ENCODE peak calls at places on chromosomes 5 and 9, in four cellular contexts. One of them, this sample, is unnamed.

GRCh38 chr5:9698125-9698848 is 68.1 kb upstream of the TAS2R1 start:
- DNase-seq in Calu3: no peak
- DNase-seq in mesothelial cell of epicardium: no peak
- DNase-seq in IMR-90: peak
- DNase-seq in this sample: no peak

GRCh38 chr9:88746029-88746743 is 211.2 kb downstream of the NXNL2 start:
- DNase-seq in mesothelial cell of epicardium: no peak
- DNase-seq in IMR-90: peak
- DNase-seq in Calu3: no peak
- DNase-seq in this sample: no peak

GRCh38 chr9:97547098-97547829 is 45.8 kb downstream of the TMOD1 start:
- DNase-seq in mesothelial cell of epicardium: no peak
- DNase-seq in Calu3: no peak
- DNase-seq in IMR-90: no peak
- DNase-seq in this sample: no peak

GRCh38 chr5:91652678-91653077 is 269.6 kb upstream of the ARRDC3 start:
- DNase-seq in IMR-90: no peak
- DNase-seq in Calu3: no peak
- DNase-seq in mesothelial cell of epicardium: no peak
- DNase-seq in this sample: no peak

GRCh38 chr5:38422622-38423021 is 133.8 kb downstream of the LIFR start:
- DNase-seq in IMR-90: no peak
- DNase-seq in Calu3: no peak
- DNase-seq in mesothelial cell of epicardium: no peak
- DNase-seq in this sample: no peak

GRCh38 chr9:121360975-121361374 is 9.1 kb downstream of the STOM start:
- DNase-seq in Calu3: no peak
- DNase-seq in mesothelial cell of epicardium: no peak
- DNase-seq in IMR-90: peak
- DNase-seq in this sample: no peak

GRCh38 chr5:9490494-9491097 is 55.3 kb downstream of the SEMA5A start:
- DNase-seq in mesothelial cell of epicardium: no peak
- DNase-seq in IMR-90: no peak
- DNase-seq in Calu3: no peak
- DNase-seq in this sample: no peak

GRCh38 chr9:1939926-1940368 is 75.2 kb upstream of the SMARCA2 start:
- DNase-seq in mesothelial cell of epicardium: no peak
- DNase-seq in Calu3: peak
- DNase-seq in IMR-90: peak
- DNase-seq in this sample: no peak

GRCh38 chr5:76209297-76209696 is 126.1 kb downstream of the SV2C start:
- DNase-seq in IMR-90: no peak
- DNase-seq in Calu3: no peak
- DNase-seq in mesothelial cell of epicardium: no peak
- DNase-seq in this sample: no peak

GRCh38 chr5:109992264-109992915 is 302.7 kb downstream of the MAN2A1 start:
- DNase-seq in Calu3: no peak
- DNase-seq in mesothelial cell of epicardium: no peak
- DNase-seq in IMR-90: no peak
- DNase-seq in this sample: no peak

GRCh38 chr9:95109456-95109855 is 208.1 kb downstream of the FANCC start:
- DNase-seq in IMR-90: no peak
- DNase-seq in mesothelial cell of epicardium: no peak
- DNase-seq in Calu3: no peak
- DNase-seq in this sample: no peak

GRCh38 chr5:150402226-150402773 is 10.4 kb downstream of the CD74 start:
- DNase-seq in mesothelial cell of epicardium: no peak
- DNase-seq in IMR-90: no peak
- DNase-seq in Calu3: no peak
- DNase-seq in this sample: no peak

GRCh38 chr5:123810253-123810652 is 298.3 kb downstream of the CSNK1G3 start:
- DNase-seq in IMR-90: no peak
- DNase-seq in Calu3: peak
- DNase-seq in mesothelial cell of epicardium: no peak
- DNase-seq in this sample: no peak

GRCh38 chr9:131092030-131092429 is 4.3 kb upstream of the AIF1L start:
- DNase-seq in Calu3: no peak
- DNase-seq in mesothelial cell of epicardium: no peak
- DNase-seq in IMR-90: no peak
- DNase-seq in this sample: no peak

GRCh38 chr9:98222885-98223640 is 30.6 kb upstream of the CORO2A start:
- DNase-seq in Calu3: peak
- DNase-seq in mesothelial cell of epicardium: no peak
- DNase-seq in IMR-90: peak
- DNase-seq in this sample: no peak

GRCh38 chr5:54718647-54719046 is 201.1 kb downstream of the SNX18 start:
- DNase-seq in Calu3: no peak
- DNase-seq in IMR-90: no peak
- DNase-seq in mesothelial cell of epicardium: no peak
- DNase-seq in this sample: no peak

GRCh38 chr9:98887918-98888510 is 55.7 kb upstream of the COL15A1 start:
- DNase-seq in mesothelial cell of epicardium: peak
- DNase-seq in Calu3: no peak
- DNase-seq in IMR-90: peak
- DNase-seq in this sample: no peak

GRCh38 chr9:96217358-96217755 is 84.6 kb downstream of the HSD17B3 start:
- DNase-seq in IMR-90: no peak
- DNase-seq in Calu3: no peak
- DNase-seq in mesothelial cell of epicardium: no peak
- DNase-seq in this sample: no peak

GRCh38 chr5:67249590-67249895 is 52.9 kb upstream of the CD180 start:
- DNase-seq in IMR-90: no peak
- DNase-seq in Calu3: no peak
- DNase-seq in mesothelial cell of epicardium: no peak
- DNase-seq in this sample: no peak

GRCh38 chr5:118918232-118918631 is 70.1 kb downstream of the DTWD2 start:
- DNase-seq in IMR-90: no peak
- DNase-seq in Calu3: no peak
- DNase-seq in mesothelial cell of epicardium: no peak
- DNase-seq in this sample: no peak

GRCh38 chr5:45697211-45697610 is 1.0 kb upstream of the HCN1 start:
- DNase-seq in Calu3: no peak
- DNase-seq in mesothelial cell of epicardium: no peak
- DNase-seq in IMR-90: no peak
- DNase-seq in this sample: no peak

GRCh38 chr5:97009212-97009898 is 73.5 kb downstream of the LNPEP start:
- DNase-seq in Calu3: no peak
- DNase-seq in mesothelial cell of epicardium: no peak
- DNase-seq in IMR-90: no peak
- DNase-seq in this sample: no peak

GRCh38 chr9:27534131-27534530 is 4.5 kb upstream of the MOB3B start:
- DNase-seq in IMR-90: no peak
- DNase-seq in mesothelial cell of epicardium: no peak
- DNase-seq in Calu3: no peak
- DNase-seq in this sample: no peak

GRCh38 chr9:94950733-94951590 is 224.5 kb downstream of the AOPEP start:
- DNase-seq in Calu3: no peak
- DNase-seq in IMR-90: peak
- DNase-seq in mesothelial cell of epicardium: no peak
- DNase-seq in this sample: no peak

GRCh38 chr9:96246267-96246671 is 55.7 kb downstream of the HSD17B3 start:
- DNase-seq in IMR-90: no peak
- DNase-seq in Calu3: no peak
- DNase-seq in mesothelial cell of epicardium: no peak
- DNase-seq in this sample: no peak

GRCh38 chr5:140317859-140318258 is 15.0 kb upstream of the PFDN1 start:
- DNase-seq in IMR-90: peak
- DNase-seq in Calu3: no peak
- DNase-seq in mesothelial cell of epicardium: no peak
- DNase-seq in this sample: no peak

GRCh38 chr5:103092676-103093075 is 27.3 kb downstream of the GIN1 start:
- DNase-seq in IMR-90: no peak
- DNase-seq in Calu3: no peak
- DNase-seq in mesothelial cell of epicardium: no peak
- DNase-seq in this sample: no peak

GRCh38 chr5:175347027-175347426 is 97.0 kb downstream of the DRD1 start:
- DNase-seq in mesothelial cell of epicardium: no peak
- DNase-seq in IMR-90: peak
- DNase-seq in Calu3: no peak
- DNase-seq in this sample: no peak

GRCh38 chr9:135515083-135515511 is 6.1 kb upstream of the LCN1 start:
- DNase-seq in IMR-90: no peak
- DNase-seq in Calu3: no peak
- DNase-seq in mesothelial cell of epicardium: no peak
- DNase-seq in this sample: no peak

GRCh38 chr5:72951850-72952468 is 3.9 kb upstream of the FCHO2 start:
- DNase-seq in IMR-90: peak
- DNase-seq in Calu3: peak
- DNase-seq in mesothelial cell of epicardium: no peak
- DNase-seq in this sample: no peak

GRCh38 chr5:90529939-90530677 is 724 bp upstream of the LYSMD3 start:
- DNase-seq in IMR-90: peak
- DNase-seq in Calu3: peak
- DNase-seq in mesothelial cell of epicardium: peak
- DNase-seq in this sample: peak
- TF ChIP-seq CTCF in IMR-90: peak
- TF ChIP-seq CTCF in Calu3: peak
- TF ChIP-seq CTCF in mesothelial cell of epicardium: no peak
- TF ChIP-seq CTCF in this sample: no peak

GRCh38 chr9:31916591-31917223 is 467.7 kb upstream of the ACO1 start:
- DNase-seq in IMR-90: no peak
- DNase-seq in mesothelial cell of epicardium: no peak
- DNase-seq in Calu3: no peak
- DNase-seq in this sample: no peak
- TF ChIP-seq CTCF in IMR-90: no peak
- TF ChIP-seq CTCF in mesothelial cell of epicardium: no peak
- TF ChIP-seq CTCF in Calu3: no peak
- TF ChIP-seq CTCF in this sample: no peak

DNA sequence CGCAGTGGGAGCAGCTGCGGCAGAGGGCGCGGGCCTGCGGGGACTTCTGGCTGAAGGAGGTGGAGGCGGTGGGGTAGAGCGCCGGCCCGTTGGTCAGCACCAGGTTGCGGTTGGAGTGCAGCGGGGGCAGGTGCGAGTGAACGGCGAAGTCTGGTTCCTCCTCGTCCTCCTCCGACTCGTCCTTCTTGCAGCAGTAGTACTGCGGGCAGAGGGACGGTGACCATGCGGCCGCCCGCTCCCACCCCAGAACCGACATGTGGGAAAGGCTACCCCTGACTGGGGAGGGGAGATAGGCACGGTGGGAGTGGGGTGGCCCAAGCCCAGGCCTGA is 30.0 kb downstream of the FAM163B start:
- DNase-seq in mesothelial cell of epicardium: no peak
- DNase-seq in IMR-90: no peak
- DNase-seq in Calu3: no peak
- DNase-seq in this sample: no peak
- TF ChIP-seq CTCF in mesothelial cell of epicardium: no peak
- TF ChIP-seq CTCF in IMR-90: no peak
- TF ChIP-seq CTCF in Calu3: no peak
- TF ChIP-seq CTCF in this sample: no peak

DNA sequence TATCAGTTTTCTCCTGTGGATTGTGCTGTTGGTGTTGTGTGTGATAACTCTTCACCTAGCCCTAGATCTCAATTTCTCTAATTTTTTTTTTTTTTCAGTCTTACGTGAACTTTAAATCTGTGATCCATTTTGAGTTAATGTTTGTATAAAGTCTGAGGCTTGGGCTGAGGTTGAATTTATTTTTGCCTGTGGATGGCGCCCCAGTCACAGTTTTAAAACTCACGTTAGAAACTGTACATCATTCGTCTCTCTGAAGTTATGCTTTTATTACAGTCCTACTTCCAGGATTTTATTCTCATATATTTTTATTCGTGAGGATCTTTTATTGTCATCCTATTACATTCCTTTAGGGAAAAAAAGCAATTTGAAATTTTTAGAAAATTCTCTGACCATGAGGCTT is 103.1 kb downstream of the EHMT1 start:
- DNase-seq in Calu3: no peak
- DNase-seq in IMR-90: no peak
- DNase-seq in mesothelial cell of epicardium: no peak
- DNase-seq in this sample: no peak
- TF ChIP-seq CTCF in Calu3: no peak
- TF ChIP-seq CTCF in IMR-90: no peak
- TF ChIP-seq CTCF in mesothelial cell of epicardium: no peak
- TF ChIP-seq CTCF in this sample: no peak

DNA sequence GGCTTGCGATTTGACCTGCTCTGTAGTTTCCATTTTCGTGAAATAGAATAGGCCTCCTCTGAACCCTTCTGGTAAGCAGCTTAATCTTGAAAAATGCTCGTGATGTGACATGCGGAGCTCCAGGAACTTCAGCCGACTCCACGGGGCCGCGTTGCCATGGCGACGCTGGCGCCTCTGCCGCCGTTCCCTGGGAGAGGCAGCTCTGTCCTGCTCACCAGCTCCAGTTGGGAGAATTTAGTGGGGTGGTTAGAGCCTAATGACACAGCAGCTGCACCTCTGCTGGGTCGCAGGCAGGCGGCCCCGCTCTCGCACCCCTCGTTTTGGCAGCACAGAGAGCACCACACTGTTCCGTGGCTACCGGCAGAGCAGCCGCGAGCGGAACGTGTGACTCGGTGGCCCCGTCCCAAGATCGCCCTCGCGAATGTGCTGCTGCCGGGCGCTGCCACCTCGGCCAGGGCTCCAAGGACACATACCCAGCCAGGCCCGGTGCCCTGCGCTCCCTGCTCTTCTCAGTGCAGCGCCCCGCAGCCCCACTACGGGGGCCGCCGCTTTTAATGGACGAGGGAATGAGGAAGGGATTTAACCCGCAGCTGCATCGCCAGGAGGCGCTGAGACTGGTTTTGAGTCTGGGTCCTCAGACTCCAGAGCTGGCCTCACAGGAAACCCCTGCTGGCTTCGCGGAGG is 131.2 kb upstream of the LMX1B start:
- DNase-seq in Calu3: no peak
- DNase-seq in IMR-90: peak
- DNase-seq in mesothelial cell of epicardium: no peak
- DNase-seq in this sample: no peak
- TF ChIP-seq CTCF in Calu3: no peak
- TF ChIP-seq CTCF in IMR-90: no peak
- TF ChIP-seq CTCF in mesothelial cell of epicardium: no peak
- TF ChIP-seq CTCF in this sample: no peak

DNA sequence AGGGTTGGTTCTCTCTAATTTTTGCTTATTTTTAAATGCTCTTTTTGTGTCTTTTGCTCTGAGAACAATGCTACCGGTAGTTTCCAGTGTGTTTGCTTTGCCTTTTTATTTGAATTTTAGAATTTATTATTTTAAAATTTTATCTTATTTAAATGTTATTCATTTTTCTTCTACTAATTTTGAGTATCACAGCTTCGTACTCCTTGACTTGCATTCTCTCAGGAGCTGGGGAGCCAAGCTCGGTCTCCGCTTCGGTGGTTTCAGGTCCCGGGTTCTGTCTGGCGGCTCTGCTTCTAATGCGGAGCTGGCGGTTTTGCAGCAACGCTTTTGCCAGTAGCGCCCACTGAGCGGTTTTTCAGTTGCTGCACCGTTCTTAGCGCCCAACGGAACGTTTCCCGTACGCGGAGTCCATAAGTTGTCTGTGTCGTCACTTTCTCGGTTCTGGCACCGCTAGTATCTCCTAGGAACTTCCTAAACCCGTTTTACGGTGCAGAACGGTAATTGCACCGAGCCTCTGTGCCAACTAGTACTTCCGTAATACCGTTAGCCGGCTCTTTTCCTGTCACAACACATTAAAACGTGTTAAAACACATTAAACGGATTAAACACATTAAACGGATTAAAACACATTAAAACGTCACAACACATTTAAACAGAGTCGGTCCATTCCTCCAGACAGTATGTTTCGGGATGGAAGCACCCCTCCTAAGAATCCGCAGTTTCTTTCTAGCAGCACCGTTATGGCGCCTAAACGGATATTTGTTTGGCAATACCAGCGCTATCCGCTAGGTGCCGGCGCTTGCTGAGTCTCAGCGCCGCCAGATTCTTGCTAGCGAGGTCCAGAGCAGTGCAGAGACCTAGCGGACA is 45.6 kb downstream of the ANXA2R start:
- DNase-seq in IMR-90: peak
- DNase-seq in Calu3: peak
- DNase-seq in mesothelial cell of epicardium: no peak
- DNase-seq in this sample: peak
- TF ChIP-seq CTCF in IMR-90: peak
- TF ChIP-seq CTCF in Calu3: peak
- TF ChIP-seq CTCF in mesothelial cell of epicardium: peak
- TF ChIP-seq CTCF in this sample: peak

This sample was measured in omental fat pad.